ENCODE peak calls at places on chromosome 10, in ten cellular contexts. T, P, O, G, F, H, R, Z, S and W are unnamed samples.

GRCh38 chr10:7756360-7756992 is 31.3 kb downstream of the KIN start:
- DNase-seq in T (no peak), P (no peak), O (peak), G (peak), F (peak), H (no peak), R (peak), Z (peak), S (no peak), W (peak)

GRCh38 chr10:111822661-111823060 is 360.9 kb downstream of the GPAM start:
- DNase-seq in T (no peak), P (no peak), O (no peak), G (peak), F (no peak), H (no peak), R (no peak), Z (no peak), S (no peak), W (no peak)

GRCh38 chr10:118966131-118967125 is 63.1 kb upstream of the NANOS1 start:
- DNase-seq in T (no peak), P (no peak), O (no peak), G (no peak), F (no peak), H (no peak), R (no peak), Z (no peak), S (peak), W (no peak)

GRCh38 chr10:79303631-79304478 is 43.4 kb upstream of the PPIF start:
- DNase-seq in T (no peak), P (no peak), O (no peak), G (no peak), F (no peak), H (no peak), R (no peak), Z (no peak), S (no peak), W (no peak)

GRCh38 chr10:98267069-98267893 is 713 bp downstream of the LOXL4 start:
- DNase-seq in T (no peak), P (no peak), O (no peak), G (no peak), F (no peak), H (no peak), R (peak), Z (no peak), S (no peak), W (no peak)

GRCh38 chr10:36670616-36671402 is 454.6 kb upstream of the ANKRD30A start:
- DNase-seq in T (no peak), P (no peak), O (no peak), G (peak), F (no peak), H (no peak), R (peak), Z (no peak), S (no peak), W (no peak)

GRCh38 chr10:52993109-52993508 is 220.5 kb upstream of the MBL2 start:
- DNase-seq in T (no peak), P (no peak), O (no peak), G (no peak), F (no peak), H (no peak), R (no peak), Z (no peak), S (no peak), W (no peak)

GRCh38 chr10:98267894-98268693 is at the start of gene LOXL4:
- DNase-seq in T (no peak), P (no peak), O (peak), G (peak), F (no peak), H (no peak), R (peak), Z (peak), S (peak), W (peak)

GRCh38 chr10:15439381-15439837 is 68.3 kb upstream of the FAM171A1 start:
- DNase-seq in T (no peak), P (no peak), O (no peak), G (peak), F (no peak), H (no peak), R (peak), Z (no peak), S (peak), W (peak)

GRCh38 chr10:114028425-114028824 is 15.2 kb upstream of the ADRB1 start:
- DNase-seq in T (no peak), P (no peak), O (no peak), G (no peak), F (no peak), H (no peak), R (no peak), Z (no peak), S (no peak), W (no peak)

GRCh38 chr10:96511044-96511945 is 2.4 kb downstream of the TLL2 start:
- DNase-seq in T (no peak), P (no peak), O (peak), G (peak), F (no peak), H (peak), R (peak), Z (peak), S (no peak), W (peak)

GRCh38 chr10:70779088-70779487 is 6.1 kb downstream of the TBATA start:
- DNase-seq in T (no peak), P (no peak), O (no peak), G (peak), F (no peak), H (no peak), R (peak), Z (no peak), S (no peak), W (no peak)

GRCh38 chr10:30763933-30764332 is 134.4 kb upstream of the LYZL2 start:
- DNase-seq in T (no peak), P (no peak), O (no peak), G (no peak), F (no peak), H (no peak), R (no peak), Z (no peak), S (no peak), W (no peak)

GRCh38 chr10:50601974-50602373 is 21.8 kb downstream of the SGMS1 start:
- DNase-seq in T (no peak), P (no peak), O (no peak), G (no peak), F (no peak), H (no peak), R (no peak), Z (no peak), S (no peak), W (no peak)

GRCh38 chr10:96708456-96708855 is 11.9 kb downstream of the PIK3AP1 start:
- DNase-seq in T (no peak), P (no peak), O (no peak), G (no peak), F (no peak), H (no peak), R (no peak), Z (no peak), S (no peak), W (no peak)

GRCh38 chr10:70601775-70602174 is 766 bp downstream of the PRF1 start:
- DNase-seq in T (no peak), P (no peak), O (no peak), G (no peak), F (no peak), H (no peak), R (no peak), Z (no peak), S (no peak), W (no peak)

GRCh38 chr10:132651511-132652029 is 114.0 kb downstream of the INPP5A start:
- DNase-seq in T (no peak), P (no peak), O (no peak), G (no peak), F (no peak), H (no peak), R (no peak), Z (no peak), S (no peak), W (no peak)

GRCh38 chr10:89755374-89755773 is 54.0 kb downstream of the KIF20B start:
- DNase-seq in T (no peak), P (no peak), O (no peak), G (no peak), F (no peak), H (no peak), R (no peak), Z (no peak), S (no peak), W (no peak)

GRCh38 chr10:17113889-17114288 is 15.7 kb downstream of the CUBN start:
- DNase-seq in T (no peak), P (no peak), O (no peak), G (peak), F (no peak), H (no peak), R (peak), Z (peak), S (no peak), W (peak)

GRCh38 chr10:52226448-52226847 is 87.6 kb upstream of the DKK1 start:
- DNase-seq in T (no peak), P (no peak), O (no peak), G (peak), F (no peak), H (no peak), R (peak), Z (no peak), S (no peak), W (peak)

GRCh38 chr10:127047878-127048238 is 142.6 kb downstream of the DOCK1 start:
- DNase-seq in T (no peak), P (no peak), O (no peak), G (no peak), F (no peak), H (no peak), R (no peak), Z (no peak), S (no peak), W (no peak)

GRCh38 chr10:6811153-6811552 is 231.1 kb upstream of the PRKCQ start:
- DNase-seq in T (no peak), P (no peak), O (no peak), G (no peak), F (no peak), H (no peak), R (peak), Z (no peak), S (no peak), W (no peak)

GRCh38 chr10:85100495-85100894 is 772.1 kb downstream of the CCSER2 start:
- DNase-seq in T (no peak), P (no peak), O (no peak), G (no peak), F (no peak), H (no peak), R (no peak), Z (no peak), S (no peak), W (no peak)

GRCh38 chr10:94192974-94193373 is 169.8 kb downstream of the NOC3L start:
- DNase-seq in T (no peak), P (no peak), O (no peak), G (peak), F (no peak), H (no peak), R (peak), Z (no peak), S (no peak), W (no peak)

GRCh38 chr10:80486151-80486692 is 32.1 kb downstream of the TSPAN14 start:
- DNase-seq in T (no peak), P (no peak), O (no peak), G (no peak), F (no peak), H (no peak), R (no peak), Z (no peak), S (no peak), W (no peak)

GRCh38 chr10:60975716-60976115 is 31.7 kb upstream of the RHOBTB1 start:
- DNase-seq in T (no peak), P (no peak), O (no peak), G (peak), F (no peak), H (no peak), R (peak), Z (no peak), S (no peak), W (peak)

GRCh38 chr10:28548781-28549498 is 16.0 kb downstream of the WAC start:
- DNase-seq in T (no peak), P (no peak), O (no peak), G (no peak), F (no peak), H (no peak), R (no peak), Z (no peak), S (no peak), W (no peak)

GRCh38 chr10:102555781-102556328 is 52.1 kb downstream of the SUFU start:
- DNase-seq in T (no peak), P (no peak), O (no peak), G (peak), F (no peak), H (no peak), R (peak), Z (no peak), S (no peak), W (peak)

GRCh38 chr10:77943086-77943901 is 16.7 kb upstream of the DLG5 start:
- DNase-seq in T (no peak), P (no peak), O (no peak), G (peak), F (peak), H (no peak), R (peak), Z (peak), S (no peak), W (peak)

GRCh38 chr10:5584895-5585516 is 60.2 kb downstream of the CALML3 start:
- DNase-seq in T (no peak), P (no peak), O (no peak), G (peak), F (peak), H (no peak), R (peak), Z (peak), S (no peak), W (peak)

GRCh38 chr10:35378547-35379210 is 42.4 kb downstream of the CCNY start:
- DNase-seq in T (no peak), P (no peak), O (no peak), G (no peak), F (peak), H (no peak), R (no peak), Z (no peak), S (no peak), W (peak)

GRCh38 chr10:132528064-132528800 is 9.4 kb upstream of the INPP5A start:
- DNase-seq in T (no peak), P (no peak), O (no peak), G (peak), F (no peak), H (no peak), R (peak), Z (no peak), S (no peak), W (no peak)